ENCODE peak calls at places on chromosomes 13 and 19, in four cellular contexts. M is NCI-H1092, K is left lung, X is NCI-H460. T is an unnamed sample.

GRCh38 chr13:50236898-50237318 is 221.7 kb downstream of the KCNRG start:
- DNase-seq in M (no peak), K (no peak), X (no peak), T (no peak)

GRCh38 chr13:106446011-106446410 is 89.5 kb downstream of the EFNB2 start:
- DNase-seq in M (no peak), K (no peak), X (no peak), T (no peak)

GRCh38 chr19:14061751-14062557 is at the start of gene PALM3:
- DNase-seq in M (no peak), K (no peak), X (no peak), T (no peak)

GRCh38 chr19:20167020-20167644 is at the start of gene ZNF486:
- DNase-seq in M (peak), K (peak), X (no peak), T (no peak)

GRCh38 chr13:40974460-40975407 is 44.4 kb downstream of the ELF1 start:
- DNase-seq in M (no peak), K (no peak), X (peak), T (peak)

GRCh38 chr19:28242317-28242927 is 970.5 kb downstream of the UQCRFS1 start:
- DNase-seq in M (no peak), K (no peak), X (no peak), T (peak)

GRCh38 chr13:76856141-76856571 is 30.0 kb downstream of the KCTD12 start:
- DNase-seq in M (no peak), K (no peak), X (no peak), T (no peak)

GRCh38 chr19:33703821-33704220 is 82.1 kb downstream of the CHST8 start:
- DNase-seq in M (no peak), K (no peak), X (no peak), T (no peak)

GRCh38 chr13:109684836-109685602 is 101.4 kb downstream of the IRS2 start:
- DNase-seq in M (no peak), K (no peak), X (no peak), T (no peak)

GRCh38 chr13:49560270-49561063 is 24.9 kb downstream of the RCBTB1 start:
- DNase-seq in M (no peak), K (no peak), X (no peak), T (peak)

T was measured in A549.